ENCODE peak calls at places on chromosomes 13 and 19, in five cellular contexts. U is mammary epithelial cell, A is lung, I is A549, Z is MM.1S. D is an unnamed sample.

GRCh38 chr19:32173836-32174235 is 171.6 kb upstream of the ZNF507 start:
- DNase-seq in U (no peak), A (peak), I (no peak), Z (no peak), D (no peak)

GRCh38 chr19:8079988-8080387 is 27.4 kb downstream of the CCL25 start:
- DNase-seq in U (no peak), A (no peak), I (no peak), Z (no peak), D (no peak)

GRCh38 chr13:30932481-30933333 is at the start of gene TEX26:
- DNase-seq in U (no peak), A (no peak), I (no peak), Z (no peak), D (no peak)

GRCh38 chr19:36488816-36489138 is 584 bp downstream of the ZNF566 start:
- DNase-seq in U (no peak), A (no peak), I (no peak), Z (no peak), D (peak)

GRCh38 chr13:46121597-46122163 is 16.8 kb upstream of the CPB2 start:
- DNase-seq in U (no peak), A (no peak), I (no peak), Z (no peak), D (no peak)

GRCh38 chr19:13865578-13866462 is 11.1 kb upstream of the NANOS3 start:
- DNase-seq in U (no peak), A (no peak), I (no peak), Z (no peak), D (no peak)

GRCh38 chr13:51923983-51924539 is 62.3 kb downstream of the CCDC70 start:
- DNase-seq in U (no peak), A (no peak), I (peak), Z (no peak), D (no peak)

GRCh38 chr13:48647625-48648024 is 6.1 kb upstream of the CYSLTR2 start:
- DNase-seq in U (no peak), A (no peak), I (no peak), Z (no peak), D (no peak)

GRCh38 chr19:14674764-14675163 is at the start of gene ADGRE3:
- DNase-seq in U (no peak), A (no peak), I (no peak), Z (no peak), D (no peak)

GRCh38 chr19:42092350-42092749 is 16.4 kb downstream of the ZNF574 start:
- DNase-seq in U (peak), A (no peak), I (peak), Z (peak), D (no peak)

GRCh38 chr13:31129419-31129818 is 32.3 kb downstream of the HSPH1 start:
- DNase-seq in U (no peak), A (no peak), I (no peak), Z (no peak), D (no peak)

GRCh38 chr13:49436890-49437289 is 7.0 kb downstream of the CAB39L start:
- DNase-seq in U (peak), A (no peak), I (peak), Z (no peak), D (no peak)

GRCh38 chr13:30126903-30127428 is 180.4 kb downstream of the KATNAL1 start:
- DNase-seq in U (no peak), A (no peak), I (no peak), Z (no peak), D (no peak)

GRCh38 chr13:93476175-93476574 is 249.6 kb downstream of the GPC6 start:
- DNase-seq in U (peak), A (no peak), I (peak), Z (no peak), D (no peak)

GRCh38 chr13:97781891-97782305 is 171.6 kb upstream of the IPO5 start:
- DNase-seq in U (peak), A (no peak), I (no peak), Z (no peak), D (no peak)

GRCh38 chr19:35195822-35196221 is 32.7 kb downstream of the FAM187B start:
- DNase-seq in U (no peak), A (no peak), I (no peak), Z (no peak), D (no peak)

GRCh38 chr13:95814494-95814893 is 137.6 kb downstream of the DNAJC3 start:
- DNase-seq in U (no peak), A (no peak), I (no peak), Z (no peak), D (no peak)

GRCh38 chr19:40613669-40614594 is 12.8 kb downstream of the LTBP4 start:
- DNase-seq in U (peak), A (peak), I (peak), Z (peak), D (no peak)

GRCh38 chr19:31220540-31220939 is 128.7 kb downstream of the TSHZ3 start:
- DNase-seq in U (peak), A (no peak), I (peak), Z (no peak), D (no peak)

GRCh38 chr19:55442372-55443044 is 592 bp downstream of the SHISA7 start:
- DNase-seq in U (no peak), A (no peak), I (no peak), Z (no peak), D (no peak)

GRCh38 chr19:9342610-9343304 is 18.8 kb downstream of the ZNF559 start:
- DNase-seq in U (no peak), A (no peak), I (peak), Z (no peak), D (no peak)

GRCh38 chr19:17209126-17210036 is 5.8 kb upstream of the USE1 start:
- DNase-seq in U (no peak), A (no peak), I (peak), Z (no peak), D (no peak)

GRCh38 chr13:51728972-51729371 is 75.0 kb downstream of the DHRS12 start:
- DNase-seq in U (peak), A (no peak), I (no peak), Z (no peak), D (no peak)

GRCh38 chr13:64278493-64278892 is 2862.8 kb upstream of the PCDH20 start:
- DNase-seq in U (no peak), A (no peak), I (no peak), Z (no peak), D (no peak)

GRCh38 chr19:5547881-5548280 is 19.9 kb downstream of the TINCR start:
- DNase-seq in U (peak), A (no peak), I (peak), Z (peak), D (no peak)

GRCh38 chr13:28100149-28101121 is at the start of gene FLT3:
- DNase-seq in U (peak), A (no peak), I (peak), Z (peak), D (no peak)

GRCh38 chr13:81987159-81987558 is 1646.2 kb upstream of the SPRY2 start:
- DNase-seq in U (no peak), A (no peak), I (no peak), Z (no peak), D (no peak)

GRCh38 chr13:74695021-74695800 is 561.0 kb upstream of the KLF12 start:
- DNase-seq in U (no peak), A (no peak), I (no peak), Z (no peak), D (no peak)

GRCh38 chr13:58048670-58049069 is 417.1 kb downstream of the PCDH17 start:
- DNase-seq in U (no peak), A (no peak), I (no peak), Z (no peak), D (no peak)

GRCh38 chr19:48051345-48052033 is 7.6 kb upstream of the CABP5 start:
- DNase-seq in U (no peak), A (no peak), I (no peak), Z (no peak), D (no peak)

GRCh38 chr19:7792286-7792685 is 29.2 kb downstream of the CLEC4M start:
- DNase-seq in U (peak), A (no peak), I (no peak), Z (no peak), D (no peak)

GRCh38 chr19:45244133-45244532 is 1.1 kb downstream of the EXOC3L2 start:
- DNase-seq in U (no peak), A (no peak), I (no peak), Z (no peak), D (no peak)

GRCh38 chr19:45247136-45247535 is 1.9 kb upstream of the EXOC3L2 start:
- DNase-seq in U (no peak), A (no peak), I (no peak), Z (no peak), D (no peak)

GRCh38 chr19:45245826-45246225 is 619 bp upstream of the EXOC3L2 start:
- DNase-seq in U (no peak), A (no peak), I (no peak), Z (no peak), D (no peak)

GRCh38 chr19:45243144-45243732 is 2.0 kb downstream of the EXOC3L2 start:
- DNase-seq in U (no peak), A (no peak), I (no peak), Z (no peak), D (no peak)

GRCh38 chr19:45245334-45245787 is at the start of gene EXOC3L2:
- DNase-seq in U (no peak), A (no peak), I (no peak), Z (no peak), D (no peak)
- H3K4me3 ChIP-seq in U (no peak), A (peak), I (no peak), Z (no peak), D (no peak)

GRCh38 chr19:50794778-50795664 is 4.8 kb downstream of the ACP4 start:
- DNase-seq in U (no peak), A (no peak), I (peak), Z (no peak), D (peak)
- TF ChIP-seq CTCF in U (peak), A (no peak), I (no peak), Z (no peak), D (peak)

DNA sequence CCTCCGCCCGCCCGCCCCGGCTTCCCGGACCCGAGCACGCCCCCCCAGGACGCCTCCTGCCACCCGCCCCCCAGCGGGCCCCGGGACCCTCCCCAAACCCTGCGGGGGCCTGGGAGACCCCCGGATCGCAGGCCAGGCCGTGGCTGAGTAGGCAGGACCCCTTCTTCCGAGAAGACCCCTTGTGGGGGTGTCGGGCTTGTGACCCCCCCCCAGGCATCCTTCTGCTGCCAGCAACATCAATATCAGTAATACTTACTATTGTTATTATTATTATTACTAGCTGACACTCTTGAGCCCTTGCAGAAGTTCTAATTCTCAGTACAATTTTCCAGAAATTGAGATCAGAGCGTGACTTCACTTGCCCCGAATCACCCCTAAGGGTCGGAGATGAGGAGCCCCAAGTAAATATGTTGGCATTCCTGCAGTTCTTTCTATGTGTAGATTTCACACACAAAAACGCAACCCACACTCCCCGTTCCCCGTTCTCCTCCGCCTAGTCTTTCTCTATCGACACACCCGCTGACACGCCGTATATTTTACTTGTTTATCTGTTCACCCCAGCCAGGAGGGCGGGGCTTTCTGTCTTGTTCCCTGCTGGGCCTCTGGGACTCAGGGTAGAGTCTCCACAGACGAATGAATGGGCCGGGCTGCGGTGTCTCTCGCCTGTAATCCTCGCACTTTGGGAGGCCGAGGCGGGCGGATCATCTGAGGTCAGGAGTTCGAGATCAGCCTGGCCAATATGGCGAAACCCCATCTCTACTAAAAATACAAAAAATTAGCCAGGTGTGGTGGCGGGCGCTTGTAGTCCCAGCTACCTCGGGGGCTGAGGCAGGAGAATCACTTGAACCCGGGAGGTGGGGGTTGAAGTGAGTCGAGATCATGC is 14.7 kb downstream of the TLE5 start:
- DNase-seq in U (peak), A (peak), I (peak), Z (peak), D (peak)
- H3K4me3 ChIP-seq in U (no peak), A (no peak), I (peak), Z (no peak), D (peak)

GRCh38 chr13:84574851-84575250 is 692.6 kb upstream of the SLITRK1 start:
- DNase-seq in U (no peak), A (no peak), I (peak), Z (peak), D (no peak)
- TF ChIP-seq CTCF in U (peak), A (no peak), I (no peak), Z (peak), D (no peak)

GRCh38 chr19:53965091-53965490 is 2.4 kb downstream of the CACNG8 start:
- DNase-seq in U (no peak), A (no peak), I (no peak), Z (no peak), D (no peak)
- H3K4me3 ChIP-seq in U (no peak), A (no peak), I (no peak), Z (peak), D (no peak)

DNA sequence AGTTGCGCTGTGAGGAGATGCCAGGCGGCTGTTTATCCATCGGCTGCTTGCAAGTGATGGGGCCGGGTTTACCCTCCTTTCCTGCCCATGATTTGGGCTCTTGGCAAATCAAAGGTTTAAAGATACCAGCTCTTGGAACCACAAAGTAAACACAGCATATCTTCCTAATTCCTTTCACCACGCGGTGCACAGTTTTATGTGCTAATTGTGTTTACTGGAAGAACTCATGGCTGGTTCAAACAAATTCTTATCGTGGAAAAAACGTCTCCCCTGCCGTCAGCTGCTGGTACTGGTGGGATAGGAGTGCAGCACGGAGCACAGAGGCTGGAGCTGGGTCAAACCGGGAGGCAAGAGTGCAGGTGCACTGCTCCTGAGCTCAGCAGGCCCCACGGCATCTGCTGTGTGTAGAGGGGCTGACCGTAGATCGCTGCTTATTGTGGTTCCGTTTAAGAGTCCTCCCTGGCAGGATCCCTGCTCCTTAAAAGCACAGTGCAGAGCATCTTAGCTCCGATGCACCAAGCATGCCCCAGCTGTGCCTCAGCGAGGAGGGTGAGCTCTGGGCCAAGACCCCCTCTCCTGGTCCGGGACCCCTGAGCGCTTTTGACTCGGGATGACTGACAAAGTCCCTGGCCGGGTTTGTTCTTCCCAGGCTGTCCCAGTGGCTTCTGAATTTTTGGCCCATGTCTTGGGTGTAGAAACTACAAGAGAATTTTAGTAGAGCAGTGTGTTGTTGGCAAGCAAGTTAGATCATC is 51.3 kb upstream of the GAS6 start:
- DNase-seq in U (no peak), A (peak), I (no peak), Z (no peak), D (no peak)
- TF ChIP-seq CTCF in U (no peak), A (no peak), I (no peak), Z (no peak), D (no peak)

GRCh38 chr19:44032001-44032610 is 6.9 kb downstream of the ZNF222 start:
- DNase-seq in U (no peak), A (no peak), I (no peak), Z (no peak), D (no peak)
- H3K4me3 ChIP-seq in U (no peak), A (no peak), I (no peak), Z (no peak), D (no peak)

GRCh38 chr19:1760020-1760419 is 6.7 kb downstream of the ONECUT3 start:
- DNase-seq in U (no peak), A (no peak), I (no peak), Z (no peak), D (no peak)

GRCh38 chr19:1761528-1762242 is 8.4 kb downstream of the ONECUT3 start:
- DNase-seq in U (no peak), A (no peak), I (no peak), Z (no peak), D (no peak)

GRCh38 chr19:1764293-1764683 is 11.0 kb downstream of the ONECUT3 start:
- DNase-seq in U (no peak), A (no peak), I (no peak), Z (no peak), D (no peak)

GRCh38 chr19:1763648-1764292 is 10.5 kb downstream of the ONECUT3 start:
- DNase-seq in U (no peak), A (no peak), I (no peak), Z (no peak), D (no peak)

DNA sequence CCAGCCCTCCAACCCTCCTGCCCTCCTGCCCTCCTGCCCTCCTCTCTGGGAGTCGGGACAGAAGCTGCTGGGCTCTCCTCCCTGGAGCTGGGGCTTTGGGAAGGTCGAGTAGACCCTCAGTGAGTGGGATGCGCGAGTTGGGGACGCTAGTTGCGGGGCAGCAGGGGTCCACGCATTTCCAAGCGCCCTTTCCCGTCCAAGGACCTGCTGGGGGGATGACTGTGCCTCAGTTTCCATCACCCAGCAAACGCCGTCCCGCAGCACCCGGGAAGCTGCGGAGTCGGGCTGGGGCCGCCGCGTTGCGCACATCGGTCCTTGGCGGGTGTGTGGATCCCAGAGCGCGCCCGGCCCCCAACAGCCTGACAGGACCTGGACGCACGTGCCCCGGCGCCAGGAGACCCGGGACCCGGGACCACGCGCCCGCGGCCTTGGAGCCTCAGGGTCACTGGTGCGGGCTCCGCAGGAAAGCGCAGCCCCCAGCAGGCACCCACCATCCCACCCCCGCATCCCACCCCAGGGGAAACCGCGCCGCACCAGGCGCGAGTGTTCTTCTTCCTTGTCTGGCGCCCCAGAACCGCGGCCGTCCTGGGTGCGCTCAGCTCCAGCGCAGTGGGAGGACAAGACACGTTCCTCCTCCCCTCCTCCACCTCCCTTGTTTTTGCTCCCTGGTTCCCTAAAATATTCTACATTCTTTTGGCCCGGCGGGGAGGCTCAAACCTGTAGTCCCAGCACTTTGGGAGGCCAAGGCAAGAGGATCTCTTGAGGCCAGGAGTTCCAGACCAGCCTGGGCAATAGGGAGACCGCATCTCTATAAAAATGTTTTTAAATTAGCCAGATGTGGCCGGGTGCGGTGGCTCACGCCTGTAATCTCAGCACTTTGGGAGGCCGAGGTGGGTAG is 9.2 kb downstream of the ONECUT3 start:
- DNase-seq in U (no peak), A (no peak), I (no peak), Z (no peak), D (no peak)
- TF ChIP-seq CTCF in U (no peak), A (no peak), I (no peak), Z (no peak), D (no peak)

D was measured in HFF-Myc.